ENCODE peak calls at places on chromosomes 1 and 21, in four cellular contexts. One of them, this sample, is unnamed. For H3K9me3, the result is how much of the 10 kb centered on the place peaks cover.

GRCh38 chr1:1058088-1058905 is 15.8 kb downstream of the RNF223 start:
- DNase-seq in IMR-90: no peak
- DNase-seq in SJSA1: no peak
- DNase-seq in mesenchymal stem cell: no peak
- DNase-seq in this sample: no peak

GRCh38 chr1:66298427-66298826 is 235.5 kb upstream of the SGIP1 start:
- DNase-seq in SJSA1: no peak
- DNase-seq in IMR-90: no peak
- DNase-seq in mesenchymal stem cell: no peak
- DNase-seq in this sample: no peak

GRCh38 chr1:240575976-240576666 is 35.8 kb downstream of the GREM2 start:
- DNase-seq in SJSA1: peak
- DNase-seq in mesenchymal stem cell: peak
- DNase-seq in IMR-90: peak
- DNase-seq in this sample: peak

GRCh38 chr1:206723500-206724472 is 39.1 kb downstream of the MAPKAPK2 start:
- DNase-seq in IMR-90: peak
- DNase-seq in mesenchymal stem cell: no peak
- DNase-seq in SJSA1: no peak
- DNase-seq in this sample: peak

GRCh38 chr21:35578350-35578782 is 482.0 kb downstream of the SETD4 start:
- DNase-seq in SJSA1: no peak
- DNase-seq in mesenchymal stem cell: peak
- DNase-seq in IMR-90: peak
- DNase-seq in this sample: peak

GRCh38 chr1:160374291-160374690 is 7.4 kb downstream of the NHLH1 start:
- DNase-seq in SJSA1: no peak
- DNase-seq in mesenchymal stem cell: no peak
- DNase-seq in IMR-90: no peak
- DNase-seq in this sample: no peak

GRCh38 chr21:43345746-43346409 is 81.1 kb downstream of the SIK1 start:
- DNase-seq in mesenchymal stem cell: peak
- DNase-seq in SJSA1: no peak
- DNase-seq in IMR-90: peak
- DNase-seq in this sample: peak

GRCh38 chr1:166330096-166330495 is 163.3 kb upstream of the FAM78B start:
- DNase-seq in SJSA1: no peak
- DNase-seq in mesenchymal stem cell: no peak
- DNase-seq in IMR-90: no peak
- DNase-seq in this sample: no peak

GRCh38 chr1:82700476-82700875 is 899.7 kb downstream of the ADGRL2 start:
- DNase-seq in SJSA1: no peak
- DNase-seq in mesenchymal stem cell: no peak
- DNase-seq in IMR-90: no peak
- DNase-seq in this sample: no peak

GRCh38 chr1:230682274-230682673 is 31.6 kb downstream of the AGT start:
- DNase-seq in IMR-90: no peak
- DNase-seq in mesenchymal stem cell: no peak
- DNase-seq in SJSA1: no peak
- DNase-seq in this sample: no peak

GRCh38 chr1:31063636-31064035 is 1.9 kb downstream of the PUM1 start:
- DNase-seq in mesenchymal stem cell: peak
- DNase-seq in SJSA1: peak
- DNase-seq in IMR-90: peak
- DNase-seq in this sample: no peak

GRCh38 chr1:27864264-27864895 is 8.0 kb upstream of the THEMIS2 start:
- DNase-seq in SJSA1: no peak
- DNase-seq in mesenchymal stem cell: peak
- DNase-seq in IMR-90: no peak
- DNase-seq in this sample: no peak

GRCh38 chr1:117032661-117033060 is 27.5 kb upstream of the TTF2 start:
- DNase-seq in IMR-90: no peak
- DNase-seq in mesenchymal stem cell: no peak
- DNase-seq in SJSA1: no peak
- DNase-seq in this sample: no peak

GRCh38 chr1:152924191-152924590 is 15.8 kb downstream of the IVL start:
- DNase-seq in mesenchymal stem cell: no peak
- DNase-seq in IMR-90: no peak
- DNase-seq in SJSA1: no peak
- DNase-seq in this sample: no peak
- H3K9me3 ChIP-seq in mesenchymal stem cell: under half
- H3K9me3 ChIP-seq in IMR-90: under half
- H3K9me3 ChIP-seq in SJSA1: under half
- H3K9me3 ChIP-seq in this sample: under half

GRCh38 chr1:198641966-198642656 is 3.3 kb downstream of the PTPRC start:
- DNase-seq in SJSA1: no peak
- DNase-seq in mesenchymal stem cell: no peak
- DNase-seq in IMR-90: no peak
- DNase-seq in this sample: no peak

GRCh38 chr1:198643001-198643400 is 4.2 kb downstream of the PTPRC start:
- DNase-seq in IMR-90: no peak
- DNase-seq in mesenchymal stem cell: no peak
- DNase-seq in SJSA1: no peak
- DNase-seq in this sample: no peak

GRCh38 chr1:198639581-198640235 is 868 bp downstream of the PTPRC start:
- DNase-seq in mesenchymal stem cell: no peak
- DNase-seq in IMR-90: no peak
- DNase-seq in SJSA1: no peak
- DNase-seq in this sample: no peak

GRCh38 chr1:198643827-198644226 is 5.0 kb downstream of the PTPRC start:
- DNase-seq in IMR-90: no peak
- DNase-seq in SJSA1: no peak
- DNase-seq in mesenchymal stem cell: no peak
- DNase-seq in this sample: no peak

DNA sequence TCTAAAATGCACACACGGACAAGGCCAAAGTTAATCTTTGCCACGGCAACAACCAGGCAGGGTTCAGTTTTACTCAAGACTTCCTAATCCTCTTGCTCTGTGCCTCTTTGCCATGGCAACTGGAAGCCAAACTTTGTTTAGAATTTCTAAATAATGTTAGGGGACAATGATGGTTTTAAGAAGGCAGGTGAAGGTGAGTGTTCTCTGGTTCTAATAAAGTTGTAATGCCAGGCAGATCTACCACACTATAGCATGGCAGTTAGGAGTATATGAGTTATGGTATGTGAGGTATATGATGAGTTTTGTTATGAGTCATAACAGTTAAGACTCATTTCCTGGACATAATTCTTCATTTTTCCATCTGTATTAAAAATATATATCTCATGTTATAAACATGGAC is 2.7 kb downstream of the PTPRC start:
- DNase-seq in IMR-90: peak
- DNase-seq in mesenchymal stem cell: no peak
- DNase-seq in SJSA1: no peak
- DNase-seq in this sample: no peak
- H3K4me3 ChIP-seq in IMR-90: no peak
- H3K4me3 ChIP-seq in mesenchymal stem cell: no peak
- H3K4me3 ChIP-seq in SJSA1: no peak
- H3K4me3 ChIP-seq in this sample: no peak

GRCh38 chr1:53542551-53542950 is 83.4 kb downstream of the DMRTB1 start:
- DNase-seq in IMR-90: no peak
- DNase-seq in mesenchymal stem cell: no peak
- DNase-seq in SJSA1: no peak
- DNase-seq in this sample: no peak
- H3K9me3 ChIP-seq in IMR-90: under half
- H3K9me3 ChIP-seq in mesenchymal stem cell: under half
- H3K9me3 ChIP-seq in SJSA1: under half
- H3K9me3 ChIP-seq in this sample: under half

GRCh38 chr21:29235714-29236197 is 63.0 kb upstream of the BACH1 start:
- DNase-seq in SJSA1: no peak
- DNase-seq in mesenchymal stem cell: no peak
- DNase-seq in IMR-90: no peak
- DNase-seq in this sample: no peak
- H3K4me3 ChIP-seq in SJSA1: no peak
- H3K4me3 ChIP-seq in mesenchymal stem cell: no peak
- H3K4me3 ChIP-seq in IMR-90: no peak
- H3K4me3 ChIP-seq in this sample: no peak

DNA sequence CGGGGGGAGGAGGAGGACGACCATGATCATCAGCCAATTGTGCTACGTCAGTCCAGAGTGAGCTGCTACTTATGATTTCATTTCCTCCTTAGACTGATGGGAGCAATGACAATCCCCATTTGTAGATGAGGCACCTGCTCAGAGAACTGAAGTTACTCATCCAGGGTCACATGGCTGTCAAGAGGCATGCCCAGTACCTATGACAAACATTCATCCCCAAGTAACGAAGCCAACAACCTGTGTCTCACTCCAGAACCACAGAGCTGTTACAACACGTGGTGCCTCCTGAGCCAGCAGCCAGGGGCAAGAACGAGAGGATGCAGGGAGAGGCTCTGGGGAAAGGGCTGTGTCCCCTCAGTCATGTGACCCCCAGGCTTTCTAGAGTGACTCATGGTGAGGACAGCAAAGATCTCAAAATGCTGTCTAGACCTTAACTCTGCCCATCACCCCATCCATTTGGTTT is 93.6 kb downstream of the SIM2 start:
- DNase-seq in IMR-90: peak
- DNase-seq in SJSA1: no peak
- DNase-seq in mesenchymal stem cell: peak
- DNase-seq in this sample: peak
- H3K9me3 ChIP-seq in IMR-90: under half
- H3K9me3 ChIP-seq in SJSA1: under half
- H3K9me3 ChIP-seq in mesenchymal stem cell: under half
- H3K9me3 ChIP-seq in this sample: under half